ENCODE peak calls at places on chromosome 15, in six cellular contexts. K, C, U, M, I and G are unnamed samples.
A peak's percentile ranks its signal among the peaks of the same experiment; 100 is the strongest.

GRCh38 chr15:78438595-78439285 is 724 bp downstream of the IREB2 start:
- DNase-seq in K (peak; percentile 31), C (no peak), U (no peak), M (peak; percentile 59), I (peak; percentile 60), G (peak; percentile 64)

GRCh38 chr15:60520825-60521368 is 42.0 kb upstream of the ICE2 start:
- DNase-seq in K (peak; percentile 84), C (no peak), U (peak; percentile 52), M (peak; percentile 78), I (peak; percentile 63), G (peak; percentile 75)

GRCh38 chr15:96524676-96525417 is 194.3 kb downstream of the NR2F2 start:
- DNase-seq in K (no peak), C (no peak), U (no peak), M (no peak), I (no peak), G (no peak)

GRCh38 chr15:84856731-84857417 is 27.6 kb upstream of the SLC28A1 start:
- DNase-seq in K (no peak), C (no peak), U (no peak), M (no peak), I (no peak), G (no peak)

GRCh38 chr15:37995461-37996347 is 61.3 kb downstream of the TMCO5A start:
- DNase-seq in K (peak; percentile 65), C (peak; percentile 26), U (no peak), M (peak; percentile 58), I (peak; percentile 18), G (peak; percentile 57)

GRCh38 chr15:45799508-45799907 is 164.7 kb downstream of the SQOR start:
- DNase-seq in K (no peak), C (no peak), U (no peak), M (no peak), I (no peak), G (no peak)

GRCh38 chr15:25437751-25438600 is 848 bp downstream of the UBE3A start:
- DNase-seq in K (peak; percentile 42), C (no peak), U (peak; percentile 52), M (peak; percentile 63), I (peak; percentile 25), G (peak; percentile 74)

GRCh38 chr15:101088311-101088710 is 163.5 kb downstream of the CHSY1 start:
- DNase-seq in K (no peak), C (no peak), U (no peak), M (no peak), I (no peak), G (peak; percentile 34)

GRCh38 chr15:81531971-81532370 is 158.0 kb upstream of the TMC3 start:
- DNase-seq in K (no peak), C (no peak), U (no peak), M (peak; percentile 51), I (no peak), G (no peak)

GRCh38 chr15:89646416-89647141 is 8.7 kb downstream of the KIF7 start:
- DNase-seq in K (no peak), C (no peak), U (no peak), M (no peak), I (no peak), G (no peak)

GRCh38 chr15:45121706-45122417 is 7.7 kb downstream of the DUOXA2 start:
- DNase-seq in K (peak; percentile 60), C (no peak), U (no peak), M (peak; percentile 54), I (peak; percentile 56), G (peak; percentile 13)

GRCh38 chr15:84818221-84819131 is 1.3 kb downstream of the ALPK3 start:
- DNase-seq in K (peak; percentile 43), C (no peak), U (peak; percentile 33), M (peak; percentile 91), I (peak; percentile 74), G (no peak)

GRCh38 chr15:97995881-97996603 is 35.5 kb downstream of the ARRDC4 start:
- DNase-seq in K (peak; percentile 36), C (no peak), U (no peak), M (peak; percentile 16), I (no peak), G (peak; percentile 41)

GRCh38 chr15:80507638-80508316 is 103.6 kb downstream of the ARNT2 start:
- DNase-seq in K (no peak), C (no peak), U (no peak), M (no peak), I (no peak), G (no peak)

GRCh38 chr15:100049483-100049882 is 292.3 kb downstream of the ADAMTS17 start:
- DNase-seq in K (no peak), C (no peak), U (no peak), M (no peak), I (no peak), G (no peak)

GRCh38 chr15:92323480-92323879 is 70.2 kb upstream of the ST8SIA2 start:
- DNase-seq in K (no peak), C (no peak), U (peak; percentile 40), M (no peak), I (no peak), G (no peak)

GRCh38 chr15:92328207-92328606 is 65.5 kb upstream of the ST8SIA2 start:
- DNase-seq in K (no peak), C (no peak), U (no peak), M (no peak), I (no peak), G (no peak)

GRCh38 chr15:92327033-92327432 is 66.6 kb upstream of the ST8SIA2 start:
- DNase-seq in K (no peak), C (no peak), U (no peak), M (no peak), I (no peak), G (no peak)

GRCh38 chr15:92324036-92324963 is 69.4 kb upstream of the ST8SIA2 start:
- DNase-seq in K (no peak), C (no peak), U (no peak), M (no peak), I (no peak), G (no peak)

DNA sequence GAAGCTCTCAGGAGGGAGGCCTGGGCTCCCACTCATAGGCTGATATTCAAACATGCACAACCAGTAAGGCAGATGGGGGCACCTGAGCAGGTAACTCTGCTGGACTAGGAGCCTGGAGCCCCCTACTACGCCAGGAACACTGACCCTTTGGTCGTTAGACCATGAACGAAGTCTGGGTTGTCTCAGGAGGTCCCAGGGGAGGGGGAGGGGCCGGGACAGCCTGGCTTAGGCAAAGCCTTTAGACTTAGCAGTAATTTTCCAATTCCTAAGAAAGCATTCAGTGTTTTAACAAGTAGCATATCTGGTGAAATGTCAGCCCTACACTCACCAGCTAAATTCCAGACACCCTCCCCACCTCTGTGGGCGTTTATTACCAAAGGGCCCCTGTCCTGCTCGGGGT is 67.4 kb upstream of the ST8SIA2 start:
- DNase-seq in K (no peak), C (no peak), U (no peak), M (no peak), I (no peak), G (peak; percentile 5)
- TF ChIP-seq MYC in K (no peak), C (no peak), U (no peak), M (no peak), I (no peak), G (no peak)

GRCh38 chr15:43985976-43986375 is 159.2 kb downstream of the WDR76 start:
- DNase-seq in K (no peak), C (no peak), U (no peak), M (no peak), I (no peak), G (no peak)
- TF ChIP-seq CTCF in K (no peak), C (no peak), U (no peak), M (no peak), I (no peak), G (no peak)

DNA sequence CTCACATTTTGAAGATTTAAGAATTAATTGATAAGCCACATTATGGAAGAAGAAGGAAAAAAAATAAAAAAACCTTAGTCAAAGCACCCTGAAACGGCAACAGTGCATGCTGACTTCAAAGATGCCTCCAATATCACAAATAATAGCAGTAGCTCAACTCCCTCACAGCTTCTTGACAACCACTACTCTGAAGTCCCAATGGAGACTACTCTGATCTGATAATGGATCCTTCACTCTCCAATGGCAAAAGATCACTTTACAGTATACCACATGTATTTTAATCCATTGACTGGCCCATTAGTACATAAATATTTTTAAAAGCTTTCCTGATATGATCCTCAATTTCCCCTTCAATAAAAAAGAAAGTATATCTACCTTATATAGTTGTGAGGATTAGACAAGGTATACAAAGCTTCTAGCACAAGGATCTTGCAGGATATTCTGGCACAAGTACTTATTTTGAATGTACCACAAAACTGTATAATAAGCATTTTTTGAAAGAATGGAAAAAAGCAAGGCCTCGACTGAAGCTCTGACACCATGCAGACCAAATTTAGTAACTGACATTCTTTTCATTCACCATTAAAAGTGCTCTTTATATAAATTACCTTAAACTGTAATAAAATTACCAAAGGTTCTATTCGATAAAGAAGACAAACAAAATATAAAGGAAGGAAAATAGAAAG is 91.9 kb downstream of the PEAK1 start:
- DNase-seq in K (no peak), C (no peak), U (no peak), M (no peak), I (no peak), G (no peak)
- TF ChIP-seq MAX in K (no peak), C (no peak), U (no peak), M (no peak), I (no peak), G (no peak)

GRCh38 chr15:71155534-71155933 is 40.3 kb downstream of the THSD4 start:
- DNase-seq in K (no peak), C (no peak), U (no peak), M (no peak), I (no peak), G (no peak)

GRCh38 chr15:71151061-71151460 is 35.8 kb downstream of the THSD4 start:
- DNase-seq in K (no peak), C (no peak), U (no peak), M (no peak), I (no peak), G (no peak)

GRCh38 chr15:71152542-71152941 is 37.3 kb downstream of the THSD4 start:
- DNase-seq in K (no peak), C (no peak), U (no peak), M (no peak), I (no peak), G (no peak)

GRCh38 chr15:71154607-71155200 is 39.4 kb downstream of the THSD4 start:
- DNase-seq in K (no peak), C (no peak), U (no peak), M (no peak), I (no peak), G (no peak)

DNA sequence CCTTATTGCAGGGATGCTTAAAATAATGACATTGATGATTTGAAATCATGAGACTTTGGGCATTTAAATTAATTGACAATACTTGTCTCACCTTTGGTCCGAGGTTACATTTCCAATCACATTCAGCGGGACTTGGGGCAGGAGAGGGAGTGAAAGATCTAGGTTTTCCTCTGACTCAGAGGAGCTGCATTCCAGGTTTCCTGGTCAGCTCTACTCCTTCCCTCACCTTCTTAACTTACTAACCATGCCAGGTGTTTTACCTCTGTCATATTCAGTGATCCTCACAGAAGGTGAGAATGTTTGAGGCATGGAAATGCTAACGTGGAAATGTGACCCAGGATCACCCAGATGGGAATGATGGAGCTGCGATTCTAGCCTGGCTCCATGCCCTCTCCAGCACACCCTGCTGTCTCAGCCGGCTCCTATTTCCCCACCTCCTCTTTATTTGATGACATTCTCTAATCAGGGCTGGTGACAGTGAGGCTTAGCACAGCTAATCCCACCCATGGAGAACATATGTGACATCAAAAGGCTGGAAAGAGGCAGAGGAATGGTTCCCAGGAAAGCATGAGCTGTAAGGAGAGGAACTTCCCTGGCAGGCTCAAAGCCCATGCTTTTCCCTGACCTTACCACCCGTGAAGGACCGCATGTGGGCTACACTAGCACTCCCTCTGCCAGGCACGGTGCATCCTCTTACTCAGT is 38.7 kb downstream of the THSD4 start:
- DNase-seq in K (no peak), C (no peak), U (no peak), M (no peak), I (no peak), G (no peak)
- TF ChIP-seq MYC in K (no peak), C (no peak), U (no peak), M (no peak), I (no peak), G (no peak)